ENCODE peak calls at places on chromosome 9, in ten cellular contexts. Y is NCI-H748 treated with DMSO at 0.1 percent for 48 hours; N is H1; V is Panc1; Z is activated B cell treated with CpG ODN at 0.5 μM for 24 hours; D is left kidney; X is stimulated activated CD4-positive, alpha-beta T cell treated with anti-CD3 and anti-CD28 coated beads, Interleukin-12 subunit alpha, Interleukin-12 subunit beta, amount 100 ng/mL, for 4 hours; Q is GM13976; C is AG10803; F is T-cell. T is an unnamed sample.
A peak's percentile ranks its signal among the peaks of the same experiment; 100 is the strongest.

GRCh38 chr9:114156658-114157421 is 1.5 kb downstream of the COL27A1 start:
- DNase-seq in N (no peak), X (peak; percentile 10), Y (no peak), D (peak; percentile 77), F (no peak), Q (no peak), C (peak; percentile 88), V (no peak), Z (no peak), T (no peak)

GRCh38 chr9:94937214-94937903 is 210.9 kb downstream of the AOPEP start:
- DNase-seq in Y (no peak), N (no peak), Q (no peak), X (no peak), V (no peak), F (no peak), C (peak; percentile 90), Z (no peak), D (no peak), T (no peak)

GRCh38 chr9:110767559-110768063 is 99.0 kb downstream of the MUSK start:
- DNase-seq in Q (no peak), V (no peak), D (no peak), F (no peak), X (no peak), N (no peak), Z (no peak), Y (no peak), C (peak; percentile 69), T (no peak)

GRCh38 chr9:34139477-34140146 is 13.1 kb upstream of the DCAF12 start:
- DNase-seq in F (no peak), C (peak; percentile 89), Y (no peak), N (no peak), Z (no peak), D (peak; percentile 12), Q (no peak), X (no peak), V (no peak), T (no peak)

GRCh38 chr9:98908897-98909634 is 34.6 kb upstream of the COL15A1 start:
- DNase-seq in X (no peak), D (no peak), Q (no peak), N (no peak), F (no peak), C (peak; percentile 96), Z (no peak), V (no peak), Y (no peak), T (no peak)

GRCh38 chr9:109421034-109421700 is 76.9 kb downstream of the PTPN3 start:
- DNase-seq in F (no peak), N (no peak), V (no peak), Q (no peak), C (no peak), X (no peak), D (no peak), Z (no peak), Y (no peak), T (no peak)

GRCh38 chr9:94085062-94085639 is 887 bp downstream of the PTPDC1 start:
- DNase-seq in D (peak; percentile 40), C (peak; percentile 37), Z (no peak), Y (no peak), X (no peak), V (no peak), Q (no peak), N (peak; percentile 27), F (no peak), T (no peak)

GRCh38 chr9:23799521-23799920 is 26.5 kb downstream of the ELAVL2 start:
- DNase-seq in F (no peak), Q (no peak), V (no peak), N (no peak), C (no peak), D (no peak), Y (no peak), X (no peak), Z (no peak), T (no peak)

GRCh38 chr9:128276574-128277270 is 646 bp downstream of the SWI5 start:
- DNase-seq in Y (no peak), N (no peak), F (no peak), D (peak; percentile 65), X (peak; percentile 10), Q (no peak), V (no peak), C (peak; percentile 30), Z (peak; percentile 22), T (no peak)

GRCh38 chr9:89444212-89444611 is 53.7 kb downstream of the SEMA4D start:
- DNase-seq in X (no peak), C (no peak), N (no peak), V (no peak), Z (no peak), Q (no peak), Y (no peak), F (peak; percentile 79), D (peak; percentile 65), T (no peak)

T was measured in MM.1S.